ENCODE peak calls at places on chromosomes 1 and 21, in eight cellular contexts. B is HCT116, U is neural progenitor cell, H is SK-N-SH, Q is GM23248, D is hepatocyte, C is GM23338, W is PC-3. F is an unnamed sample.
A peak's percentile ranks its signal among the peaks of the same experiment; 100 is the strongest.

GRCh38 chr1:117561071-117561470 is 44.8 kb upstream of the TENT5C start:
- DNase-seq in U (no peak), B (no peak), W (no peak), Q (no peak), C (no peak), D (no peak), H (no peak), F (no peak)

GRCh38 chr1:204331847-204332487 is 27.8 kb downstream of the PLEKHA6 start:
- DNase-seq in D (no peak), B (no peak), H (no peak), C (no peak), W (no peak), Q (no peak), U (no peak), F (no peak)

GRCh38 chr1:63651110-63651776 is 58.0 kb downstream of the PGM1 start:
- DNase-seq in H (no peak), D (no peak), W (peak; percentile 7), C (no peak), U (no peak), Q (peak; percentile 58), B (no peak), F (no peak)

GRCh38 chr1:211133393-211133840 is 531 bp downstream of the KCNH1 start:
- DNase-seq in U (peak; percentile 63), H (peak; percentile 69), D (peak; percentile 23), Q (peak; percentile 49), W (no peak), B (no peak), C (peak; percentile 62), F (no peak)

GRCh38 chr1:47571161-47571560 is 133.3 kb downstream of the FOXD2 start:
- DNase-seq in H (no peak), C (no peak), D (no peak), Q (no peak), W (no peak), B (no peak), U (no peak), F (no peak)

GRCh38 chr1:110872366-110872744 is 593 bp upstream of the CD53 start:
- DNase-seq in B (no peak), D (no peak), Q (no peak), H (no peak), W (no peak), U (no peak), C (no peak), F (no peak)

GRCh38 chr1:206524739-206525364 is 17.5 kb downstream of the RASSF5 start:
- DNase-seq in H (no peak), C (no peak), D (no peak), Q (no peak), U (no peak), B (no peak), W (peak; percentile 68), F (no peak)

GRCh38 chr1:210764536-210764935 is 369.4 kb downstream of the KCNH1 start:
- DNase-seq in B (no peak), C (no peak), U (no peak), D (no peak), H (no peak), W (no peak), Q (no peak), F (no peak)

GRCh38 chr1:60924165-60924564 is 158.2 kb upstream of the NFIA start:
- DNase-seq in B (no peak), U (no peak), D (no peak), H (no peak), W (no peak), Q (no peak), C (no peak), F (no peak)

GRCh38 chr1:36162680-36163079 is 6.7 kb downstream of the MAP7D1 start:
- DNase-seq in Q (no peak), W (no peak), U (no peak), H (no peak), C (no peak), B (no peak), D (no peak), F (no peak)

GRCh38 chr1:227729144-227729880 is 5.8 kb downstream of the JMJD4 start:
- DNase-seq in B (no peak), U (no peak), W (peak; percentile 25), C (peak; percentile 49), D (no peak), Q (no peak), H (peak; percentile 25), F (peak; percentile 25)

GRCh38 chr1:51784997-51785421 is 93.5 kb downstream of the NRDC start:
- DNase-seq in U (no peak), B (no peak), C (no peak), Q (no peak), D (peak; percentile 42), W (no peak), H (no peak), F (no peak)

GRCh38 chr21:34878940-34879339 is 170.2 kb downstream of the RUNX1 start:
- DNase-seq in H (no peak), B (no peak), D (no peak), U (no peak), Q (peak; percentile 63), W (peak; percentile 86), C (no peak), F (no peak)

GRCh38 chr1:209311770-209312169 is 271.7 kb upstream of the CAMK1G start:
- DNase-seq in C (no peak), Q (no peak), H (no peak), U (no peak), D (no peak), W (no peak), B (no peak), F (no peak)

GRCh38 chr1:22619252-22619651 is 17.2 kb upstream of the C1QA start:
- DNase-seq in D (no peak), W (no peak), U (no peak), B (no peak), C (no peak), H (no peak), Q (no peak), F (no peak)

GRCh38 chr21:44702973-44703730 is 6.2 kb downstream of the KRTAP10-12 start:
- DNase-seq in B (no peak), W (no peak), U (no peak), H (peak; percentile 18), C (no peak), D (no peak), Q (no peak), F (no peak)

DNA sequence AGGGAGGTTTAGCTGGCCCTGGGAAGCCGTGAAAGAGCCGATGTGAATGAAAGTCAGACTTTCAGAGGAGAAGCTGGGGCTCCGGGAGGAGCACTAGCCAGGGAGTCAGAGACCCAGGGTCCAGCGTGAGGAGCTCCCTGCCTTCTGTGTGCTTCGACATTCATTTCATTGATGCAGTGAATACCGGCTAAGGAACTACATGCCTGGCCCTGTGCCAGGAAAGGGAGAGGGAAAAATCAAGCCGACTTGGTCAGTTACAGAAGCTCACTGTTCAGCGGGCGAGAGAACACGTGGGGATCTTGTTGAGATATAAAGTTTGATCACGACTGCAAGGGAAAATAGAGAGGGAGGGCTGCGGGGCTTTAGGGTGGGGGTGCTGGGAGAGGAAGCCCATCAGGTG is 76.7 kb upstream of the RUNX3 start:
- DNase-seq in C (no peak), Q (no peak), H (no peak), B (no peak), W (no peak), D (peak; percentile 30), U (no peak), F (no peak)
- H3K27me3 ChIP-seq in C (no peaks in the 10 kb centered on the region), Q (peaks cover 14% of the 10 kb centered on the region), H (peaks cover 13% of the 10 kb centered on the region), B (no peaks in the 10 kb centered on the region), W (peaks cover 27% of the 10 kb centered on the region), D (peaks cover 13% of the 10 kb centered on the region), U (no peaks in the 10 kb centered on the region), F (peaks cover 6% of the 10 kb centered on the region)

DNA sequence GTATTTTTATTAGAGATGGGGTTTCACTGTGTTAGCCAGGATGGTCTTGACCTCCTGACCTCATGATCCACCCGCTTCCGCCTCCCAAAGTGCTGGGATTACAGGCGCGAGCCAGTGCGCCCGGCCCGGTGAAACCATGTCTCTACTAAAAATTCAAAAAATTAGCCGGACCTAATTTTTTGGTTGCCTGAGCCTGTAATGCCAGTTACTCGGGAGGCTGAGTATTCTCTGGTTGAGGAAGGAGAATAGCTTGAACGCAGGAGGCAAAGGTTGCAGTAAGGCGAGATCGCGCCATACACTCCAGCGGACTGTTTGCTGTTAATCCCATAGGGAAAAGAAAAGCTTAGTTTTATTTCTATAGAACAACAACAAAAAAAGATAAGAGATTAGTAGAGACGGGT is 29.9 kb upstream of the HJV start:
- DNase-seq in B (no peak), H (no peak), D (peak; percentile 24), Q (no peak), U (peak; percentile 56), W (no peak), C (no peak), F (no peak)
- H2AFZ ChIP-seq in B (no peak overlapping the region), H (no peak overlapping the region), D (no peak overlapping the region), Q (peak overlapping the region; percentile 87), U (no peak overlapping the region), W (no peak overlapping the region), C (no peak overlapping the region), F (peak overlapping the region; percentile 5)

GRCh38 chr1:231682761-231683160 is 56.2 kb downstream of the DISC1 start:
- DNase-seq in B (no peak), D (no peak), U (no peak), C (no peak), Q (no peak), W (no peak), H (no peak), F (no peak)

GRCh38 chr1:231676487-231676886 is 49.9 kb downstream of the DISC1 start:
- DNase-seq in W (no peak), Q (no peak), U (no peak), D (no peak), H (no peak), C (no peak), B (no peak), F (no peak)

GRCh38 chr1:231677442-231677841 is 50.9 kb downstream of the DISC1 start:
- DNase-seq in D (no peak), H (no peak), Q (no peak), W (no peak), U (no peak), B (no peak), C (no peak), F (no peak)

GRCh38 chr1:231678021-231678432 is 51.4 kb downstream of the DISC1 start:
- DNase-seq in W (peak; percentile 56), B (no peak), Q (no peak), C (no peak), H (no peak), U (no peak), D (no peak), F (no peak)

GRCh38 chr1:231679109-231679508 is 52.5 kb downstream of the DISC1 start:
- DNase-seq in U (no peak), C (peak; percentile 12), D (no peak), W (no peak), B (no peak), Q (no peak), H (peak; percentile 70), F (no peak)
- TF ChIP-seq EZH2phosphoT487 in U (no peak), C (no peak), D (no peak), W (no peak), B (no peak), Q (no peak), H (no peak), F (no peak)

DNA sequence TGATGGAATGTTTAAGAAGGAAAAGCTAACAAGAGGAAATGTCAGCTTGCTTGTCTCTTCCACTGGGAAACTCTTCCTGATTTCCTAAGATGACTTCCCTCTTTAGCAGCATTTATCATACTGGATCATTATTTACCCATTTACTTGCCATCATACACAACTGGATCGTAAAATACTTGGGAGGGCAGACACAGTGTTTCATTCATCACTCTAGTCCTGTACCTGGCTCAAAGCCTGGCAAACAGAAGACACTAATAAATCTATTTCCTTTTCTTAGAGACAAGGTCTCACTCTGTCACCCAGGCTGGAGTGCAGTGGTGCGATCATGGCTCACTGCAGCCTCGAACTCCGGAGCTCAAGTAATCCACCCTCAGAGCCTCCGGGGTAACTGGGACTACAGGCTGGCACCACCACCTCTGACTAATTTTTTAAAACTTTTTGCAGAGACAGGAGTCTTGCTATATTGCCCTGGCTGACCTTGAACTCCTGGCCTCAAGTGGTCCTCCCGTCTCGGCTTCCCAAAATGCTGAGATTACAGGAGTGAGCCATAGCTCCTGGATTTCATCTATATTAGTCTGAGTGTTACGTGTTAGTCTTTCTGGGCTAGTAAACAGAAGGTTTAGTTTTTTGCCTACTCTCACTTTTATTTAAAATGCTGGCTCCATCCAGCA is 574.6 kb downstream of the SMYD3 start:
- DNase-seq in B (no peak), Q (no peak), U (no peak), D (no peak), C (no peak), W (peak; percentile 13), H (no peak), F (no peak)
- H3K27me3 ChIP-seq in B (no peaks in the 10 kb centered on the region), Q (no peaks in the 10 kb centered on the region), U (no peaks in the 10 kb centered on the region), D (no peaks in the 10 kb centered on the region), C (no peaks in the 10 kb centered on the region), W (no peaks in the 10 kb centered on the region), H (no peaks in the 10 kb centered on the region), F (no peaks in the 10 kb centered on the region)

F was measured in MM.1S.